ENCODE peak calls at places on chromosome 9, in six cellular contexts. One of them, this sample, is unnamed.

GRCh38 chr9:116395409-116396037 is 241.9 kb downstream of the PAPPA start:
- DNase-seq in type B pancreatic cell: no peak
- DNase-seq in mucosa of gallbladder: no peak
- DNase-seq in smooth muscle cell of the brain vasculature: no peak
- DNase-seq in T-helper 9 cell: no peak
- DNase-seq in T-cell: no peak
- DNase-seq in this sample: no peak

GRCh38 chr9:124409410-124409809 is 5.8 kb downstream of the PSMB7 start:
- DNase-seq in smooth muscle cell of the brain vasculature: no peak
- DNase-seq in T-helper 9 cell: no peak
- DNase-seq in mucosa of gallbladder: no peak
- DNase-seq in type B pancreatic cell: no peak
- DNase-seq in T-cell: no peak
- DNase-seq in this sample: no peak

GRCh38 chr9:118929317-118929716 is 439.9 kb downstream of the BRINP1 start:
- DNase-seq in T-helper 9 cell: no peak
- DNase-seq in smooth muscle cell of the brain vasculature: no peak
- DNase-seq in mucosa of gallbladder: no peak
- DNase-seq in type B pancreatic cell: no peak
- DNase-seq in T-cell: no peak
- DNase-seq in this sample: no peak

GRCh38 chr9:16626577-16627130 is 243.8 kb downstream of the BNC2 start:
- DNase-seq in type B pancreatic cell: no peak
- DNase-seq in smooth muscle cell of the brain vasculature: no peak
- DNase-seq in T-helper 9 cell: no peak
- DNase-seq in T-cell: no peak
- DNase-seq in mucosa of gallbladder: no peak
- DNase-seq in this sample: no peak

GRCh38 chr9:134381671-134382505 is 55.6 kb downstream of the RXRA start:
- DNase-seq in T-helper 9 cell: peak
- DNase-seq in type B pancreatic cell: no peak
- DNase-seq in mucosa of gallbladder: peak
- DNase-seq in smooth muscle cell of the brain vasculature: no peak
- DNase-seq in T-cell: peak
- DNase-seq in this sample: peak

GRCh38 chr9:14524881-14525515 is 168.2 kb downstream of the ZDHHC21 start:
- DNase-seq in smooth muscle cell of the brain vasculature: no peak
- DNase-seq in T-cell: no peak
- DNase-seq in type B pancreatic cell: no peak
- DNase-seq in T-helper 9 cell: no peak
- DNase-seq in mucosa of gallbladder: no peak
- DNase-seq in this sample: no peak

GRCh38 chr9:105963700-105964099 is 269.4 kb downstream of the TMEM38B start:
- DNase-seq in T-helper 9 cell: no peak
- DNase-seq in mucosa of gallbladder: no peak
- DNase-seq in T-cell: no peak
- DNase-seq in smooth muscle cell of the brain vasculature: no peak
- DNase-seq in type B pancreatic cell: no peak
- DNase-seq in this sample: no peak

GRCh38 chr9:6965566-6965965 is 207.8 kb downstream of the KDM4C start:
- DNase-seq in T-helper 9 cell: no peak
- DNase-seq in mucosa of gallbladder: no peak
- DNase-seq in smooth muscle cell of the brain vasculature: no peak
- DNase-seq in type B pancreatic cell: no peak
- DNase-seq in T-cell: no peak
- DNase-seq in this sample: no peak

GRCh38 chr9:127945942-127946341 is 8.3 kb upstream of the DPM2 start:
- DNase-seq in type B pancreatic cell: no peak
- DNase-seq in T-cell: no peak
- DNase-seq in mucosa of gallbladder: no peak
- DNase-seq in T-helper 9 cell: no peak
- DNase-seq in smooth muscle cell of the brain vasculature: no peak
- DNase-seq in this sample: peak

GRCh38 chr9:38082456-38083287 is 13.6 kb upstream of the SHB start:
- DNase-seq in mucosa of gallbladder: peak
- DNase-seq in T-cell: no peak
- DNase-seq in smooth muscle cell of the brain vasculature: no peak
- DNase-seq in T-helper 9 cell: no peak
- DNase-seq in type B pancreatic cell: peak
- DNase-seq in this sample: no peak

GRCh38 chr9:126701820-126702500 is 88.2 kb downstream of the LMX1B start:
- DNase-seq in type B pancreatic cell: no peak
- DNase-seq in T-helper 9 cell: no peak
- DNase-seq in mucosa of gallbladder: no peak
- DNase-seq in smooth muscle cell of the brain vasculature: no peak
- DNase-seq in T-cell: no peak
- DNase-seq in this sample: no peak

GRCh38 chr9:96553070-96553469 is 66.6 kb downstream of the CDC14B start:
- DNase-seq in type B pancreatic cell: no peak
- DNase-seq in mucosa of gallbladder: no peak
- DNase-seq in T-helper 9 cell: no peak
- DNase-seq in smooth muscle cell of the brain vasculature: no peak
- DNase-seq in T-cell: no peak
- DNase-seq in this sample: no peak

GRCh38 chr9:1058826-1059225 is 8.7 kb downstream of the DMRT2 start:
- DNase-seq in T-helper 9 cell: no peak
- DNase-seq in mucosa of gallbladder: no peak
- DNase-seq in smooth muscle cell of the brain vasculature: no peak
- DNase-seq in type B pancreatic cell: no peak
- DNase-seq in T-cell: no peak
- DNase-seq in this sample: no peak

GRCh38 chr9:7802666-7803065 is 3.1 kb upstream of the DMAC1 start:
- DNase-seq in T-helper 9 cell: no peak
- DNase-seq in T-cell: no peak
- DNase-seq in smooth muscle cell of the brain vasculature: no peak
- DNase-seq in type B pancreatic cell: no peak
- DNase-seq in mucosa of gallbladder: no peak
- DNase-seq in this sample: no peak